ENCODE peak calls at places on chromosomes 7 and 10, in ten cellular contexts. W is endothelial cell; G is adipocyte; E is NCI-H1105; U is activated effector memory CD4-positive, alpha-beta T cell treated with Interleukin-2 at 50 U/mL for 16 hours; H is posterior vena cava; S is CD8-positive, alpha-beta memory T cell; J is mucosa of descending colon; P is bronchial epithelial cell; L is GM23338. Z is an unnamed sample.

GRCh38 chr7:138127996-138128395 is 51.7 kb downstream of the AKR1D1 start:
- DNase-seq in W (no peak), G (no peak), E (no peak), U (no peak), H (no peak), S (no peak), J (no peak), P (peak; percentile 45), L (no peak), Z (no peak)

GRCh38 chr7:107874097-107874496 is 16.9 kb upstream of the DLD start:
- DNase-seq in W (no peak), G (no peak), E (no peak), U (no peak), H (no peak), S (no peak), J (no peak), P (no peak), L (no peak), Z (no peak)

GRCh38 chr10:96431211-96431970 is 72.6 kb upstream of the OPALIN start:
- DNase-seq in W (no peak), G (no peak), E (no peak), U (no peak), H (no peak), S (no peak), J (no peak), P (no peak), L (no peak), Z (no peak)

GRCh38 chr7:5610500-5611186 is 170.8 kb downstream of the RNF216 start:
- DNase-seq in W (peak; percentile 29), G (no peak), E (no peak), U (no peak), H (no peak), S (no peak), J (no peak), P (no peak), L (no peak), Z (no peak)

GRCh38 chr10:2604891-2605290 is 462.5 kb upstream of the PFKP start:
- DNase-seq in W (no peak), G (no peak), E (no peak), U (no peak), H (no peak), S (no peak), J (no peak), P (no peak), L (no peak), Z (no peak)

GRCh38 chr7:159094919-159095915 is 49.5 kb downstream of the VIPR2 start:
- DNase-seq in W (no peak), G (no peak), E (no peak), U (no peak), H (peak; percentile 15), S (no peak), J (no peak), P (no peak), L (no peak), Z (no peak)

GRCh38 chr10:130141878-130142277 is 5.7 kb downstream of the GLRX3 start:
- DNase-seq in W (no peak), G (no peak), E (no peak), U (no peak), H (no peak), S (no peak), J (no peak), P (no peak), L (no peak), Z (no peak)

GRCh38 chr10:633279-634245 is 55.9 kb downstream of the DIP2C start:
- DNase-seq in W (no peak), G (no peak), E (peak; percentile 9), U (no peak), H (peak; percentile 60), S (peak; percentile 15), J (peak; percentile 38), P (no peak), L (no peak), Z (no peak)

GRCh38 chr7:424961-425793 is 94.5 kb downstream of the PDGFA start:
- DNase-seq in W (no peak), G (no peak), E (no peak), U (no peak), H (peak; percentile 88), S (no peak), J (peak; percentile 43), P (no peak), L (no peak), Z (no peak)

GRCh38 chr10:20598590-20598989 is 298.5 kb downstream of the NEBL start:
- DNase-seq in W (no peak), G (no peak), E (no peak), U (no peak), H (peak; percentile 89), S (no peak), J (no peak), P (peak; percentile 79), L (peak; percentile 17), Z (no peak)

GRCh38 chr7:5495581-5496375 is 72.1 kb upstream of the TNRC18 start:
- DNase-seq in W (no peak), G (no peak), E (no peak), U (no peak), H (no peak), S (no peak), J (no peak), P (no peak), L (no peak), Z (no peak)

GRCh38 chr10:69848454-69848853 is 46.7 kb downstream of the COL13A1 start:
- DNase-seq in W (no peak), G (no peak), E (no peak), U (no peak), H (no peak), S (no peak), J (no peak), P (no peak), L (no peak), Z (no peak)

GRCh38 chr10:96646774-96647173 is 60.0 kb upstream of the TM9SF3 start:
- DNase-seq in W (no peak), G (no peak), E (no peak), U (no peak), H (no peak), S (no peak), J (no peak), P (no peak), L (no peak), Z (no peak)

GRCh38 chr7:16712916-16713315 is 40.6 kb upstream of the TSPAN13 start:
- DNase-seq in W (no peak), G (no peak), E (no peak), U (no peak), H (no peak), S (no peak), J (no peak), P (peak; percentile 13), L (no peak), Z (no peak)

GRCh38 chr10:20175738-20176137 is 359.5 kb downstream of the PLXDC2 start:
- DNase-seq in W (no peak), G (no peak), E (no peak), U (no peak), H (no peak), S (no peak), J (no peak), P (no peak), L (no peak), Z (no peak)

GRCh38 chr10:129099992-129100391 is 367.0 kb upstream of the MGMT start:
- DNase-seq in W (no peak), G (no peak), E (no peak), U (no peak), H (no peak), S (no peak), J (no peak), P (no peak), L (no peak), Z (no peak)

GRCh38 chr10:100341953-100342626 is 4.9 kb upstream of the SCD start:
- DNase-seq in W (peak; percentile 63), G (peak; percentile 71), E (peak; percentile 25), U (no peak), H (no peak), S (peak; percentile 57), J (no peak), P (peak; percentile 59), L (peak; percentile 83), Z (no peak)

GRCh38 chr10:132984801-132985545 is 42.6 kb upstream of the CFAP46 start:
- DNase-seq in W (no peak), G (no peak), E (no peak), U (no peak), H (peak; percentile 76), S (peak; percentile 23), J (peak; percentile 36), P (no peak), L (peak; percentile 62), Z (no peak)

GRCh38 chr7:95824586-95824985 is 52.2 kb downstream of the DYNC1I1 start:
- DNase-seq in W (no peak), G (no peak), E (no peak), U (no peak), H (no peak), S (no peak), J (no peak), P (no peak), L (no peak), Z (no peak)

GRCh38 chr10:72084094-72084459 is 4.3 kb downstream of the SPOCK2 start:
- DNase-seq in W (no peak), G (no peak), E (no peak), U (peak; percentile 59), H (no peak), S (peak; percentile 78), J (no peak), P (no peak), L (no peak), Z (no peak)

GRCh38 chr10:70920519-70920918 is 32.2 kb upstream of the PCBD1 start:
- DNase-seq in W (no peak), G (no peak), E (no peak), U (no peak), H (no peak), S (no peak), J (peak; percentile 83), P (peak; percentile 34), L (no peak), Z (no peak)

GRCh38 chr10:132296671-132297443 is 10.9 kb downstream of the STK32C start:
- DNase-seq in W (no peak), G (no peak), E (no peak), U (no peak), H (peak; percentile 70), S (no peak), J (peak; percentile 31), P (no peak), L (no peak), Z (no peak)

GRCh38 chr7:32881074-32881982 is 10.2 kb downstream of the KBTBD2 start:
- DNase-seq in W (no peak), G (peak; percentile 48), E (no peak), U (no peak), H (no peak), S (no peak), J (no peak), P (no peak), L (no peak), Z (no peak)

GRCh38 chr7:67553378-67553777 is 556.7 kb downstream of the TYW1 start:
- DNase-seq in W (no peak), G (no peak), E (no peak), U (no peak), H (no peak), S (no peak), J (no peak), P (no peak), L (no peak), Z (no peak)

Z was measured in HS-27A.